ENCODE peak calls at places on chromosomes 1 and 21, in seven cellular contexts. A is GM23248, M is OCI-LY7, K is IMR-90, V is mammary epithelial cell, L is H9, Y is H1. S is an unnamed sample.

GRCh38 chr21:42086969-42087368 is 15.9 kb downstream of the UMODL1 start:
- DNase-seq in L (no peak), A (no peak), V (no peak), M (peak), Y (no peak), K (no peak), S (no peak)

GRCh38 chr1:59072017-59072947 is 224.6 kb upstream of the FGGY start:
- DNase-seq in K (peak), V (no peak), Y (no peak), A (no peak), M (peak), L (peak), S (peak)

GRCh38 chr1:186236921-186237320 is 138.1 kb downstream of the TPR start:
- DNase-seq in M (no peak), L (no peak), V (peak), Y (no peak), A (peak), K (peak), S (peak)

GRCh38 chr1:232445361-232446106 is 184.4 kb downstream of the SIPA1L2 start:
- DNase-seq in M (no peak), Y (no peak), K (peak), V (no peak), A (no peak), L (no peak), S (no peak)

GRCh38 chr1:45079533-45079932 is 67.5 kb downstream of the UROD start:
- DNase-seq in M (no peak), L (no peak), A (no peak), Y (no peak), K (no peak), V (no peak), S (no peak)

GRCh38 chr1:36094621-36095061 is 5.9 kb downstream of the ADPRS start:
- DNase-seq in L (no peak), V (no peak), K (no peak), A (peak), Y (no peak), M (no peak), S (no peak)

GRCh38 chr1:161098161-161099068 is at the start of gene KLHDC9:
- DNase-seq in V (peak), Y (peak), A (peak), L (peak), K (peak), M (peak), S (peak)

GRCh38 chr1:145824499-145824842 is 471 bp downstream of the POLR3C start:
- DNase-seq in L (no peak), A (peak), V (no peak), M (no peak), Y (no peak), K (no peak), S (no peak)

GRCh38 chr1:39965051-39965450 is 10.1 kb downstream of the MFSD2A start:
- DNase-seq in Y (no peak), L (no peak), M (no peak), A (no peak), K (no peak), V (no peak), S (no peak)

GRCh38 chr1:228478912-228479665 is 8.1 kb upstream of the RNF187 start:
- DNase-seq in M (peak), K (no peak), V (no peak), L (peak), A (no peak), Y (peak), S (no peak)

GRCh38 chr1:193335797-193336428 is 149.5 kb upstream of the B3GALT2 start:
- DNase-seq in A (peak), L (no peak), M (no peak), V (no peak), Y (no peak), K (peak), S (peak)

GRCh38 chr1:231338270-231339128 is at the start of gene SPRTN:
- DNase-seq in M (peak), A (peak), K (peak), Y (no peak), V (peak), L (no peak), S (peak)

GRCh38 chr21:32562426-32562825 is 22.9 kb downstream of the TCP10L start:
- DNase-seq in A (peak), K (peak), L (peak), M (no peak), V (no peak), Y (no peak), S (peak)

GRCh38 chr1:3072178-3072947 is 3.4 kb downstream of the PRDM16 start:
- DNase-seq in A (no peak), Y (peak), L (no peak), V (no peak), M (no peak), K (no peak), S (no peak)

GRCh38 chr1:172764378-172764777 is 105.5 kb downstream of the FASLG start:
- DNase-seq in M (peak), L (no peak), K (no peak), Y (no peak), A (no peak), V (no peak), S (peak)

GRCh38 chr1:65820983-65821382 is 28.3 kb downstream of the PDE4B start:
- DNase-seq in M (no peak), L (no peak), A (peak), Y (no peak), K (peak), V (peak), S (no peak)

GRCh38 chr1:34162852-34163766 is 1.9 kb downstream of the CSMD2 start:
- DNase-seq in V (peak), K (peak), M (peak), L (peak), A (peak), Y (peak), S (peak)

GRCh38 chr21:33684068-33684467 is 41.8 kb downstream of the ITSN1 start:
- DNase-seq in L (no peak), V (no peak), A (no peak), K (no peak), Y (no peak), M (no peak), S (peak)

GRCh38 chr1:212035835-212036605 is 472 bp downstream of the DTL start:
- DNase-seq in Y (no peak), M (peak), V (no peak), A (no peak), L (no peak), K (no peak), S (peak)

GRCh38 chr1:70361727-70362413 is 7.3 kb upstream of the ANKRD13C start:
- DNase-seq in L (no peak), Y (no peak), V (no peak), K (peak), A (peak), M (no peak), S (peak)

DNA sequence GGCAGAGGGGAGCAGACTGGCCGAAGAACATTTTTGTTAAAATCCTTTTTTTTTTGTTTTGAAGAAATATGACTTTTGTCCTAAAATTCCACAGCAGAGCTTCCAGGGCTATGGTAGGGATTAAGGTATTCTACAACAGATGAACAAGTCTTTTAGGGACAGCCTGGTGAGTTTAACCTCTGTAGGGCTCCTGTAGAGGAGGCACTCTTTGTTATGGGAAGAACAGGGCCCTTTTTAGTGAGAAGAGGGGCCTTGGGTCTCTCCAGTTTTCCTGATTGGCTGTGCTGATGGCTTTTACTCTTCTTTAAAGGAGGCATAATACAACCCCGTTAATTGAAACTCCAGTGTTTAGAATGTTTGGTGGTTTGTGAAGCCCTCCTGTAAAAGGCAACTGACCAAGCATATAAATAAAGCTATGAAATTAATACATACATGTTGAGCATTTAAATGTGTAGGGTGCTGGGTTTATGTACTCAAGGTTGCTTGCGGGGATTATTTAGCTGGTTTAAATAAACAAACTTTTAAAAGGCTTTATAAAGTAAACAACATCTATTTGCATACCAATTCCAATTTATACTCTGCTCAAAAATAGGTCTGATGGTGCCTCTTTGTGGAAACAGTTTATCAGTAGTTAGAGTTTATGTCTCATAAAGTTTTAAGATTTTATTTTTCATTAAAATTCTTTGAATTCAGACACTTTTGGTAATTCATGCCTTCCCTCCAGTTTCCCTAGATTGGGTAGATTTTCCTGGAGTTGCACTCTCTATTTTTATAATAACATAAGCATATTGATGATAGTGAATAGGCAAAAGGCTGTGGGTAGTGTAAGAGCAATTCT is 46.5 kb downstream of the PBX1 start:
- DNase-seq in M (no peak), A (no peak), V (no peak), Y (no peak), L (no peak), K (no peak), S (no peak)
- H3K4me2 ChIP-seq in M (no peak), A (no peak), V (no peak), Y (peak), L (no peak), K (no peak), S (no peak)

GRCh38 chr1:93114403-93114802 is 35.3 kb downstream of the MTF2 start:
- DNase-seq in Y (no peak), L (no peak), M (no peak), K (peak), A (peak), V (peak), S (no peak)

GRCh38 chr1:93109578-93109977 is 30.5 kb downstream of the MTF2 start:
- DNase-seq in K (no peak), V (no peak), M (no peak), Y (no peak), A (no peak), L (no peak), S (no peak)

GRCh38 chr1:93111065-93111464 is 32.0 kb downstream of the MTF2 start:
- DNase-seq in K (no peak), L (no peak), Y (no peak), A (no peak), V (no peak), M (no peak), S (no peak)

GRCh38 chr1:93113127-93113526 is 34.0 kb downstream of the MTF2 start:
- DNase-seq in V (no peak), K (no peak), Y (no peak), A (no peak), M (no peak), L (no peak), S (no peak)

DNA sequence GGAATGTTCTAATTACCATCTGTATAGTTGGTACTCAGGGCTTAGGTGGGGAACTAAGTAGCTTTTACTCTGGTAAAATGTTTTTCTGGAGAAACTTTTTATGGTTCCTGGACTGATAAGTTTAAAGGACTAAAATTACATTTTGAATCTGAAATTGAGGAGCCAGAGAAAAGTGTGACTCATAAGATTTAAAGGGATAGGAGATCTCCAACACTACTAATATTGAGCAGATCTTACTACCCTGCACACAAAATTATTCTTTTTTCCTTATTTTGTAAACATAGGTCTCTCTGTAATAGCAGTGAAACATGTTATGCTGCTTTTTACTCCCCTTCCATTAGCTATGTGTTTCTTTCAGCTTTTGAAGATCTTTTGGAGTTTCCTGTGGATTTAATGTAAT is 32.5 kb downstream of the MTF2 start:
- DNase-seq in A (peak), V (no peak), Y (no peak), L (no peak), K (peak), M (no peak), S (no peak)
- H3K4me2 ChIP-seq in A (peak), V (no peak), Y (no peak), L (no peak), K (no peak), M (no peak), S (no peak)

GRCh38 chr1:113747376-113747775 is 11.9 kb downstream of the PHTF1 start:
- DNase-seq in K (peak), M (no peak), V (no peak), Y (no peak), A (peak), L (no peak), S (no peak)
- H3K4me2 ChIP-seq in K (no peak), M (no peak), V (no peak), Y (no peak), A (peak), L (no peak), S (no peak)

GRCh38 chr1:54949971-54950360 is 30.5 kb upstream of the TMEM61 start:
- DNase-seq in Y (no peak), V (no peak), M (no peak), L (no peak), A (peak), K (peak), S (peak)
- H3K4me2 ChIP-seq in Y (peak), V (no peak), M (no peak), L (peak), A (no peak), K (no peak), S (peak)

GRCh38 chr1:174018565-174018964 is 3.6 kb downstream of the RC3H1 start:
- DNase-seq in V (no peak), Y (no peak), A (no peak), L (no peak), M (no peak), K (no peak), S (no peak)
- H3K4me2 ChIP-seq in V (no peak), Y (no peak), A (peak), L (no peak), M (peak), K (peak), S (no peak)

GRCh38 chr1:63669151-63669961 is 76.1 kb downstream of the PGM1 start:
- DNase-seq in V (peak), K (no peak), Y (no peak), A (no peak), L (no peak), M (no peak), S (no peak)
- H3K4me2 ChIP-seq in V (peak), K (no peak), Y (no peak), A (no peak), L (no peak), M (no peak), S (no peak)

GRCh38 chr1:178577882-178578281 is 65.0 kb downstream of the TEX35 start:
- DNase-seq in M (no peak), V (no peak), L (no peak), Y (no peak), A (no peak), K (no peak), S (no peak)

GRCh38 chr1:178574345-178574744 is 61.4 kb downstream of the TEX35 start:
- DNase-seq in A (no peak), K (no peak), L (no peak), V (no peak), Y (no peak), M (no peak), S (no peak)

GRCh38 chr1:178576841-178577240 is 63.9 kb downstream of the TEX35 start:
- DNase-seq in V (no peak), Y (no peak), M (peak), L (no peak), K (no peak), A (no peak), S (no peak)

GRCh38 chr1:178573330-178573729 is 60.4 kb downstream of the TEX35 start:
- DNase-seq in M (no peak), L (no peak), K (no peak), Y (no peak), A (no peak), V (no peak), S (no peak)

DNA sequence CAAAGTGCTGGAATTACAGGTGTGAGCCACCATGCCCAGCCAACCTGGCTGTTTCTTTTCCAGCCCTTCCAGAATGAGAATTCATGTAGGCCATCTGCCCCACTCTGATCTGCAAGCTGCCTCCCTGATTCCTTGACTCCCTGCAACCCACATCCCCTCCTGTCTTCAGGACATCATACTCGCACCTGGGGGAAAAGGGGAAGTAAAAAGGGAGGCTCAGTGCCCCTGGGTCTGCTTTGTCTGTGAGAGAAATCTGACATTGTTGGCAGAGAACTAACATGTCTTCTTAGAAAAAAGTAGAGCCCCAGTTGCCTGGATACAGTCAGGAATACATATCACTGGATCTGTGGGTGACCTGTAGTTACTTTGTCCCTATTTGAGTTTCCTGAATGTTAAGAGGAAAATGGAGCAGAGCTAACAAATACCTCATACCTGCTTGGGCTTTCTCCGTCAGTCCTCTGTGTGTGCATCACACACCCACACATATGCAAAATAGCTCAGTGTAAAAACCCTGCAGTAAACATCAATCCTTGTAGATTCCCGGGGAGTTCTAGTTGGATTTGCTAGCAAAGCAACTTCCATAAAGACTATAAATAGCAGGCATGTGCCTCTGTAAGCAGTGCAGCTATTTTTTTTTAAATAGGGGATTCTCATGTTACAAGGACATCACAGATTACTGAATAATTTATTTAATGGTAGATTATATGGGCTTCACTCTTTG is 62.9 kb downstream of the TEX35 start:
- DNase-seq in L (no peak), A (no peak), Y (no peak), K (peak), M (peak), V (no peak), S (peak)
- H3K4me2 ChIP-seq in L (peak), A (no peak), Y (peak), K (peak), M (peak), V (no peak), S (no peak)